ENCODE peak calls at places on chromosome 20, in six cellular contexts. One of them, this sample, is unnamed.

GRCh38 chr20:31602779-31603441 is 2.2 kb upstream of the ID1 start:
- DNase-seq in PC-9: peak; percentile 91
- DNase-seq in GM12864: peak; percentile 59
- DNase-seq in fibroblast of lung: peak; percentile 93
- DNase-seq in ovary: no peak
- DNase-seq in endothelial cell: no peak
- DNase-seq in this sample: peak; percentile 85

GRCh38 chr20:3204124-3204794 is at the start of gene DDRGK1:
- DNase-seq in ovary: peak; percentile 94
- DNase-seq in GM12864: peak; percentile 47
- DNase-seq in fibroblast of lung: peak; percentile 64
- DNase-seq in endothelial cell: peak; percentile 82
- DNase-seq in PC-9: peak; percentile 68
- DNase-seq in this sample: peak; percentile 94

GRCh38 chr20:1108437-1108920 is 9.9 kb upstream of the PSMF1 start:
- DNase-seq in GM12864: no peak
- DNase-seq in ovary: peak; percentile 29
- DNase-seq in PC-9: no peak
- DNase-seq in fibroblast of lung: peak; percentile 8
- DNase-seq in endothelial cell: peak; percentile 69
- DNase-seq in this sample: peak; percentile 64

GRCh38 chr20:13141541-13141940 is 79.5 kb upstream of the ISM1 start:
- DNase-seq in fibroblast of lung: no peak
- DNase-seq in ovary: no peak
- DNase-seq in endothelial cell: no peak
- DNase-seq in PC-9: no peak
- DNase-seq in GM12864: no peak
- DNase-seq in this sample: no peak

GRCh38 chr20:64160118-64160517 is 4.1 kb upstream of the MYT1 start:
- DNase-seq in GM12864: no peak
- DNase-seq in ovary: no peak
- DNase-seq in fibroblast of lung: no peak
- DNase-seq in endothelial cell: no peak
- DNase-seq in PC-9: no peak
- DNase-seq in this sample: no peak

GRCh38 chr20:57092112-57092899 is 174.1 kb downstream of the BMP7 start:
- DNase-seq in PC-9: peak; percentile 55
- DNase-seq in endothelial cell: peak; percentile 76
- DNase-seq in ovary: peak; percentile 22
- DNase-seq in fibroblast of lung: peak; percentile 20
- DNase-seq in GM12864: no peak
- DNase-seq in this sample: peak; percentile 82

GRCh38 chr20:58229198-58229802 is 847 bp upstream of the ANKRD60 start:
- DNase-seq in PC-9: no peak
- DNase-seq in GM12864: no peak
- DNase-seq in ovary: no peak
- DNase-seq in endothelial cell: no peak
- DNase-seq in fibroblast of lung: peak; percentile 56
- DNase-seq in this sample: no peak

GRCh38 chr20:33719277-33719988 is 677 bp downstream of the PXMP4 start:
- DNase-seq in endothelial cell: no peak
- DNase-seq in fibroblast of lung: no peak
- DNase-seq in PC-9: no peak
- DNase-seq in GM12864: no peak
- DNase-seq in ovary: no peak
- DNase-seq in this sample: no peak

GRCh38 chr20:22905667-22906066 is 129.4 kb upstream of the SSTR4 start:
- DNase-seq in PC-9: no peak
- DNase-seq in fibroblast of lung: peak; percentile 4
- DNase-seq in ovary: peak; percentile 54
- DNase-seq in GM12864: peak; percentile 1
- DNase-seq in endothelial cell: no peak
- DNase-seq in this sample: peak; percentile 12

GRCh38 chr20:38878798-38879197 is 47.4 kb upstream of the FAM83D start:
- DNase-seq in GM12864: no peak
- DNase-seq in PC-9: no peak
- DNase-seq in fibroblast of lung: peak; percentile 27
- DNase-seq in endothelial cell: peak; percentile 64
- DNase-seq in ovary: no peak
- DNase-seq in this sample: no peak

GRCh38 chr20:39874049-39874893 is 814.8 kb downstream of the MAFB start:
- DNase-seq in PC-9: no peak
- DNase-seq in fibroblast of lung: peak; percentile 75
- DNase-seq in GM12864: peak; percentile 43
- DNase-seq in ovary: peak; percentile 51
- DNase-seq in endothelial cell: peak; percentile 92
- DNase-seq in this sample: peak; percentile 52

GRCh38 chr20:3237958-3238615 is 903 bp downstream of the SLC4A11 start:
- DNase-seq in endothelial cell: peak; percentile 37
- DNase-seq in ovary: no peak
- DNase-seq in fibroblast of lung: no peak
- DNase-seq in GM12864: no peak
- DNase-seq in PC-9: no peak
- DNase-seq in this sample: no peak

GRCh38 chr20:63290677-63291472 is 2.1 kb upstream of the COL20A1 start:
- DNase-seq in GM12864: no peak
- DNase-seq in ovary: no peak
- DNase-seq in PC-9: no peak
- DNase-seq in fibroblast of lung: peak; percentile 28
- DNase-seq in endothelial cell: peak; percentile 91
- DNase-seq in this sample: peak; percentile 88

GRCh38 chr20:8078528-8078914 is 53.5 kb upstream of the PLCB1 start:
- DNase-seq in endothelial cell: no peak
- DNase-seq in fibroblast of lung: no peak
- DNase-seq in PC-9: no peak
- DNase-seq in GM12864: no peak
- DNase-seq in ovary: no peak
- DNase-seq in this sample: no peak

GRCh38 chr20:62252342-62252966 is 14.1 kb downstream of the OSBPL2 start:
- DNase-seq in PC-9: no peak
- DNase-seq in fibroblast of lung: no peak
- DNase-seq in GM12864: no peak
- DNase-seq in ovary: no peak
- DNase-seq in endothelial cell: no peak
- DNase-seq in this sample: no peak

GRCh38 chr20:43870484-43870883 is 44.2 kb upstream of the TOX2 start:
- DNase-seq in fibroblast of lung: peak; percentile 59
- DNase-seq in PC-9: no peak
- DNase-seq in endothelial cell: no peak
- DNase-seq in ovary: no peak
- DNase-seq in GM12864: no peak
- DNase-seq in this sample: no peak

GRCh38 chr20:62372042-62372993 is 5.2 kb upstream of the LAMA5 start:
- DNase-seq in ovary: no peak
- DNase-seq in endothelial cell: no peak
- DNase-seq in fibroblast of lung: no peak
- DNase-seq in GM12864: no peak
- DNase-seq in PC-9: no peak
- DNase-seq in this sample: no peak

GRCh38 chr20:43040427-43040826 is 149.3 kb downstream of the PTPRT start:
- DNase-seq in PC-9: no peak
- DNase-seq in fibroblast of lung: no peak
- DNase-seq in ovary: no peak
- DNase-seq in endothelial cell: peak; percentile 18
- DNase-seq in GM12864: no peak
- DNase-seq in this sample: no peak

GRCh38 chr20:496126-496696 is 33.9 kb upstream of the TBC1D20 start:
- DNase-seq in ovary: no peak
- DNase-seq in PC-9: peak; percentile 79
- DNase-seq in fibroblast of lung: peak; percentile 20
- DNase-seq in GM12864: no peak
- DNase-seq in endothelial cell: no peak
- DNase-seq in this sample: no peak

GRCh38 chr20:52060794-52061714 is 130.5 kb downstream of the ZFP64 start:
- DNase-seq in ovary: no peak
- DNase-seq in endothelial cell: peak; percentile 30
- DNase-seq in GM12864: no peak
- DNase-seq in PC-9: no peak
- DNase-seq in fibroblast of lung: no peak
- DNase-seq in this sample: no peak

GRCh38 chr20:2237059-2237458 is 58.7 kb upstream of the TGM3 start:
- DNase-seq in endothelial cell: no peak
- DNase-seq in PC-9: peak; percentile 87
- DNase-seq in fibroblast of lung: peak; percentile 100
- DNase-seq in GM12864: no peak
- DNase-seq in ovary: peak; percentile 22
- DNase-seq in this sample: no peak

GRCh38 chr20:32207211-32207625 is 325 bp downstream of the PLAGL2 start:
- DNase-seq in endothelial cell: no peak
- DNase-seq in PC-9: no peak
- DNase-seq in fibroblast of lung: no peak
- DNase-seq in GM12864: no peak
- DNase-seq in ovary: no peak
- DNase-seq in this sample: no peak

GRCh38 chr20:51413753-51414323 is 128.7 kb downstream of the NFATC2 start:
- DNase-seq in GM12864: peak; percentile 60
- DNase-seq in PC-9: no peak
- DNase-seq in fibroblast of lung: no peak
- DNase-seq in ovary: no peak
- DNase-seq in endothelial cell: no peak
- DNase-seq in this sample: peak; percentile 57

GRCh38 chr20:7275628-7276237 is 508.2 kb downstream of the BMP2 start:
- DNase-seq in ovary: no peak
- DNase-seq in GM12864: no peak
- DNase-seq in fibroblast of lung: no peak
- DNase-seq in endothelial cell: no peak
- DNase-seq in PC-9: no peak
- DNase-seq in this sample: no peak

GRCh38 chr20:58058421-58059140 is 169.9 kb downstream of the ANKRD60 start:
- DNase-seq in endothelial cell: no peak
- DNase-seq in ovary: no peak
- DNase-seq in PC-9: no peak
- DNase-seq in GM12864: no peak
- DNase-seq in fibroblast of lung: no peak
- DNase-seq in this sample: no peak

GRCh38 chr20:49427751-49428518 is 54.5 kb downstream of the KCNB1 start:
- DNase-seq in PC-9: no peak
- DNase-seq in GM12864: no peak
- DNase-seq in endothelial cell: no peak
- DNase-seq in fibroblast of lung: no peak
- DNase-seq in ovary: no peak
- DNase-seq in this sample: no peak

GRCh38 chr20:51532577-51533191 is 9.8 kb downstream of the NFATC2 start:
- DNase-seq in fibroblast of lung: peak; percentile 72
- DNase-seq in PC-9: peak; percentile 75
- DNase-seq in ovary: no peak
- DNase-seq in endothelial cell: no peak
- DNase-seq in GM12864: no peak
- DNase-seq in this sample: no peak

GRCh38 chr20:32153771-32154170 is 44.3 kb downstream of the TM9SF4 start:
- DNase-seq in GM12864: no peak
- DNase-seq in ovary: no peak
- DNase-seq in endothelial cell: no peak
- DNase-seq in fibroblast of lung: no peak
- DNase-seq in PC-9: no peak
- DNase-seq in this sample: no peak

DNA sequence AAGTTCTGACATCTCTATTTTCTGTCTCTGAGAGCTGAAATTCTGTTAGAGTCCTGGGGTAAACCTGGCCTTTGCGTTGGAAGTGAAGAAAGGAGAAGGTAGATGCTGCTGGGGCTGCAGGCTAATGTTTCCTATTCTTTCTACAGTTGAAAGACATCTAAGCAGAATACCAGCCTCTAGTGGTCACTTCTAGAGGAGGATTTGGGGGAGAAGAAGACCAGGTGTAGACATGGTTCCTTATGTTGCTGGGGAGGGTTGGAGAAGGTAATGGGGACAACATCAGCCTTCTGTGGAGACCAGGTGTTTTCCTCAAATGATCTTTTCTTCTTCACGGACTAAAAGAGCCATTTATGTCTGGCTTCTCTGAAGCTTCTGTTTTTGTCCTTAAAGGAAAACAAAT is 62.6 kb downstream of the BTBD3 start:
- DNase-seq in ovary: no peak
- DNase-seq in fibroblast of lung: no peak
- DNase-seq in GM12864: no peak
- DNase-seq in endothelial cell: no peak
- DNase-seq in PC-9: no peak
- DNase-seq in this sample: no peak
- TF ChIP-seq CTCF in ovary: no peak
- TF ChIP-seq CTCF in fibroblast of lung: no peak
- TF ChIP-seq CTCF in GM12864: no peak
- TF ChIP-seq CTCF in endothelial cell: no peak
- TF ChIP-seq CTCF in PC-9: no peak
- TF ChIP-seq CTCF in this sample: peak; percentile 8

DNA sequence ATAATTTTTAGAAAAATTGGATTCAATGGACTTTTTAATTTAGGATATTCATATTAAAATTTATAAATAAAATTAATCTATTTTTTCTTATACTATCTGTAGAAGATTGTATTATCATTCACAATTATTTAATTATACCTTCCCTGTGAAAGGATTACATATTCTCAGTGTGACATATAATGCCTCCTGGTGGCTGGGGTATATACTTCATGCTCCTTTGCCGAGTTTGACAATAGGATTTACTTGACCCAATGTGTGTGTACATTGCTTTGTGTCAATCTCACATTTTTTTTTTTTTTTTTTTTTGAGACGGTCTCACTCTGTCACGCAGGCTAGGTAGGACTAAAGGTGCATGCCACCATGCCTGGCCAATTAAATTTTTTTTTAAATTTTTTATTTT is 230.0 kb upstream of the CHD6 start:
- DNase-seq in endothelial cell: no peak
- DNase-seq in ovary: no peak
- DNase-seq in GM12864: no peak
- DNase-seq in fibroblast of lung: no peak
- DNase-seq in PC-9: no peak
- DNase-seq in this sample: no peak
- TF ChIP-seq CTCF in endothelial cell: no peak
- TF ChIP-seq CTCF in ovary: no peak
- TF ChIP-seq CTCF in GM12864: no peak
- TF ChIP-seq CTCF in fibroblast of lung: no peak
- TF ChIP-seq CTCF in PC-9: peak; percentile 41
- TF ChIP-seq CTCF in this sample: no peak

GRCh38 chr20:59955131-59955796 is 3.0 kb upstream of the CDH26 start:
- DNase-seq in ovary: no peak
- DNase-seq in PC-9: peak; percentile 61
- DNase-seq in GM12864: no peak
- DNase-seq in fibroblast of lung: no peak
- DNase-seq in endothelial cell: no peak
- DNase-seq in this sample: no peak
- TF ChIP-seq CTCF in ovary: no peak
- TF ChIP-seq CTCF in PC-9: peak; percentile 54
- TF ChIP-seq CTCF in GM12864: peak; percentile 36
- TF ChIP-seq CTCF in fibroblast of lung: peak; percentile 33
- TF ChIP-seq CTCF in endothelial cell: peak; percentile 16
- TF ChIP-seq CTCF in this sample: peak; percentile 9

DNA sequence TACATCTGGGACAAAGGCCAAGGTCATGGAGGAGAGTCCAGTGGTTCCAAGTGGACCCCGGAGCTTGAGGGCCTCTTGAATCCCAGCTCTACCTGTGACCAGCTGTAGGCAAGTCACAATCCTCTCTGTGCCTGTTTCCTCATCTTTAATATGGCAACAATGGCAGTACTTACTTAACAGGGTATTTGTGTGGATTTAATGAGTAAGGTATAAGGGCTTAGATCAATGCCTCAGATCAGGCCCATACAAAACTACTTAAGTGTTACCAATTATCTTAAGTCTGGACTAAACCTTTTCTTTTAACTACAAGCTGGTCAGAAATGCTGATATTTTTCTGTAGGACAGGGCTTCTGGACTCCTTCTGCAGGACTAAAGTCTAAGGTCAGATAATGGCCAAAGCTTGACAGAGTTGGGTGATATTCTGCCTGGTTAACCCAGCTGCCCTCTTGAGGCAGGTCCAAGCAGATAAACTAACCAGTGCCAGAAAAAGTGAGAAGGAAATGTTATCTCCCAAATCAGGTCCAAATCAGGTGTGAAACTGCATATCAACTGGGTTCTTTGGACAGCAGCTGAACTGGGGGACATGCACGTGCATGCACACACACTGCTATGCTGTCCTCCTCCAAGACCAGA is 2.2 kb downstream of the SULF2 start:
- DNase-seq in PC-9: no peak
- DNase-seq in fibroblast of lung: no peak
- DNase-seq in ovary: no peak
- DNase-seq in GM12864: no peak
- DNase-seq in endothelial cell: no peak
- DNase-seq in this sample: peak; percentile 39
- TF ChIP-seq CTCF in PC-9: no peak
- TF ChIP-seq CTCF in fibroblast of lung: no peak
- TF ChIP-seq CTCF in ovary: no peak
- TF ChIP-seq CTCF in GM12864: no peak
- TF ChIP-seq CTCF in endothelial cell: no peak
- TF ChIP-seq CTCF in this sample: peak; percentile 7

This sample was measured in GM13977.